ENCODE peak calls at places on chromosomes 12 and 14, in five cellular contexts. X is CD4-positive, alpha-beta T cell; N is NCI-H1694 treated with DMSO at 0.1 percent for 48 hours; P is NCI-H1417; O is IMR-90. B is an unnamed sample.

GRCh38 chr12:57183939-57184725 is 32.5 kb upstream of the NXPH4 start:
- DNase-seq in X (no peak), N (no peak), P (no peak), O (no peak), B (no peak)

GRCh38 chr12:6201199-6201608 is 1.0 kb downstream of the CD9 start:
- DNase-seq in X (no peak), N (no peak), P (peak), O (no peak), B (no peak)

GRCh38 chr14:81205639-81206038 is 15.1 kb downstream of the GTF2A1 start:
- DNase-seq in X (no peak), N (no peak), P (no peak), O (peak), B (no peak)

GRCh38 chr12:42213023-42213422 is 25.0 kb downstream of the YAF2 start:
- DNase-seq in X (no peak), N (no peak), P (peak), O (peak), B (peak)

GRCh38 chr12:50050410-50051280 is 6.8 kb upstream of the ASIC1 start:
- DNase-seq in X (no peak), N (peak), P (no peak), O (peak), B (peak)

GRCh38 chr14:92568621-92569479 is 55.3 kb downstream of the RIN3 start:
- DNase-seq in X (no peak), N (no peak), P (no peak), O (no peak), B (no peak)

GRCh38 chr12:47707905-47708543 is 2.2 kb upstream of the RPAP3 start:
- DNase-seq in X (no peak), N (no peak), P (no peak), O (no peak), B (no peak)

GRCh38 chr12:108712925-108713203 is 18.5 kb downstream of the CORO1C start:
- DNase-seq in X (no peak), N (no peak), P (no peak), O (no peak), B (no peak)

GRCh38 chr14:98959410-98959809 is 312.6 kb downstream of the BCL11B start:
- DNase-seq in X (no peak), N (no peak), P (no peak), O (no peak), B (no peak)

GRCh38 chr14:89473979-89474378 is 56.9 kb upstream of the FOXN3 start:
- DNase-seq in X (no peak), N (no peak), P (no peak), O (peak), B (no peak)

B was measured in amniotic epithelial cell.